ENCODE peak calls at places on chromosomes 6 and 20, in four cellular contexts. One of them, this sample, is unnamed.

GRCh38 chr20:20229595-20229994 is 138.3 kb upstream of the INSM1 start:
- DNase-seq in neural crest cell: no peak
- DNase-seq in AG10803: peak; percentile 3
- DNase-seq in dorsolateral prefrontal cortex: no peak
- DNase-seq in this sample: no peak

GRCh38 chr6:26493258-26493657 is 6.8 kb upstream of the BTN1A1 start:
- DNase-seq in neural crest cell: no peak
- DNase-seq in AG10803: peak; percentile 28
- DNase-seq in dorsolateral prefrontal cortex: no peak
- DNase-seq in this sample: peak; percentile 44

GRCh38 chr6:13767121-13767794 is 47.1 kb downstream of the MCUR1 start:
- DNase-seq in neural crest cell: no peak
- DNase-seq in AG10803: peak; percentile 60
- DNase-seq in dorsolateral prefrontal cortex: peak; percentile 55
- DNase-seq in this sample: peak; percentile 44

GRCh38 chr20:1245578-1245977 is 19.7 kb downstream of the RAD21L1 start:
- DNase-seq in neural crest cell: no peak
- DNase-seq in AG10803: no peak
- DNase-seq in dorsolateral prefrontal cortex: no peak
- DNase-seq in this sample: no peak

GRCh38 chr20:11011653-11012052 is 337.9 kb upstream of the JAG1 start:
- DNase-seq in neural crest cell: no peak
- DNase-seq in AG10803: no peak
- DNase-seq in dorsolateral prefrontal cortex: no peak
- DNase-seq in this sample: no peak

GRCh38 chr6:13486679-13487121 is 700 bp downstream of the GFOD1 start:
- DNase-seq in neural crest cell: peak; percentile 27
- DNase-seq in AG10803: peak; percentile 67
- DNase-seq in dorsolateral prefrontal cortex: peak; percentile 48
- DNase-seq in this sample: peak; percentile 71

GRCh38 chr6:313917-314316 is 21.6 kb downstream of the DUSP22 start:
- DNase-seq in neural crest cell: no peak
- DNase-seq in AG10803: no peak
- DNase-seq in dorsolateral prefrontal cortex: no peak
- DNase-seq in this sample: no peak

GRCh38 chr6:108027594-108027993 is 46.9 kb downstream of the OSTM1 start:
- DNase-seq in neural crest cell: no peak
- DNase-seq in AG10803: peak; percentile 4
- DNase-seq in dorsolateral prefrontal cortex: no peak
- DNase-seq in this sample: peak; percentile 8

GRCh38 chr6:20539387-20539786 is 5.1 kb downstream of the CDKAL1 start:
- DNase-seq in neural crest cell: no peak
- DNase-seq in AG10803: no peak
- DNase-seq in dorsolateral prefrontal cortex: no peak
- DNase-seq in this sample: no peak

GRCh38 chr6:99434702-99435530 is 9.8 kb upstream of the PNISR start:
- DNase-seq in neural crest cell: no peak
- DNase-seq in AG10803: peak; percentile 37
- DNase-seq in dorsolateral prefrontal cortex: no peak
- DNase-seq in this sample: peak; percentile 55

GRCh38 chr6:118319890-118320289 is 228.2 kb upstream of the PLN start:
- DNase-seq in neural crest cell: no peak
- DNase-seq in AG10803: no peak
- DNase-seq in dorsolateral prefrontal cortex: no peak
- DNase-seq in this sample: no peak

GRCh38 chr6:143187173-143187908 is 126.7 kb downstream of the AIG1 start:
- DNase-seq in neural crest cell: no peak
- DNase-seq in AG10803: peak; percentile 99
- DNase-seq in dorsolateral prefrontal cortex: no peak
- DNase-seq in this sample: peak; percentile 69

GRCh38 chr6:138833819-138834539 is 38.1 kb downstream of the ECT2L start:
- DNase-seq in neural crest cell: no peak
- DNase-seq in AG10803: no peak
- DNase-seq in dorsolateral prefrontal cortex: no peak
- DNase-seq in this sample: peak; percentile 97

GRCh38 chr6:131764350-131764749 is 43.5 kb upstream of the ENPP1 start:
- DNase-seq in neural crest cell: no peak
- DNase-seq in AG10803: peak; percentile 74
- DNase-seq in dorsolateral prefrontal cortex: no peak
- DNase-seq in this sample: peak; percentile 27

GRCh38 chr20:11158146-11158545 is 484.3 kb upstream of the JAG1 start:
- DNase-seq in neural crest cell: no peak
- DNase-seq in AG10803: no peak
- DNase-seq in dorsolateral prefrontal cortex: no peak
- DNase-seq in this sample: peak; percentile 44

GRCh38 chr20:44911264-44911921 is 1.5 kb downstream of the PABPC1L start:
- DNase-seq in neural crest cell: peak; percentile 70
- DNase-seq in AG10803: peak; percentile 29
- DNase-seq in dorsolateral prefrontal cortex: no peak
- DNase-seq in this sample: peak; percentile 71

GRCh38 chr6:14348389-14348788 is 230.8 kb downstream of the CD83 start:
- DNase-seq in neural crest cell: no peak
- DNase-seq in AG10803: no peak
- DNase-seq in dorsolateral prefrontal cortex: no peak
- DNase-seq in this sample: no peak

GRCh38 chr6:119541132-119541905 is 191.8 kb upstream of the MAN1A1 start:
- DNase-seq in neural crest cell: no peak
- DNase-seq in AG10803: peak; percentile 100
- DNase-seq in dorsolateral prefrontal cortex: no peak
- DNase-seq in this sample: peak; percentile 99

GRCh38 chr20:23078994-23079364 is 7.1 kb downstream of the CD93 start:
- DNase-seq in neural crest cell: no peak
- DNase-seq in AG10803: no peak
- DNase-seq in dorsolateral prefrontal cortex: no peak
- DNase-seq in this sample: no peak

GRCh38 chr6:112163295-112164257 is 76.2 kb downstream of the FAM229B start:
- DNase-seq in neural crest cell: peak; percentile 88
- DNase-seq in AG10803: peak; percentile 26
- DNase-seq in dorsolateral prefrontal cortex: peak; percentile 36
- DNase-seq in this sample: peak; percentile 50

GRCh38 chr20:21706345-21707195 is 1.1 kb downstream of the PAX1 start:
- DNase-seq in neural crest cell: no peak
- DNase-seq in AG10803: no peak
- DNase-seq in dorsolateral prefrontal cortex: no peak
- DNase-seq in this sample: no peak

GRCh38 chr6:35711731-35712130 is 23.0 kb upstream of the FKBP5 start:
- DNase-seq in neural crest cell: no peak
- DNase-seq in AG10803: no peak
- DNase-seq in dorsolateral prefrontal cortex: no peak
- DNase-seq in this sample: no peak

GRCh38 chr20:17358854-17359253 is 132.0 kb downstream of the PCSK2 start:
- DNase-seq in neural crest cell: no peak
- DNase-seq in AG10803: no peak
- DNase-seq in dorsolateral prefrontal cortex: no peak
- DNase-seq in this sample: no peak

GRCh38 chr6:147194652-147195403 is 9.4 kb upstream of the STXBP5 start:
- DNase-seq in neural crest cell: no peak
- DNase-seq in AG10803: peak; percentile 17
- DNase-seq in dorsolateral prefrontal cortex: no peak
- DNase-seq in this sample: no peak

GRCh38 chr20:62236674-62236996 is 1.7 kb upstream of the OSBPL2 start:
- DNase-seq in neural crest cell: peak; percentile 53
- DNase-seq in AG10803: no peak
- DNase-seq in dorsolateral prefrontal cortex: peak; percentile 44
- DNase-seq in this sample: no peak

GRCh38 chr6:9496837-9497236 is 918.0 kb downstream of the TFAP2A start:
- DNase-seq in neural crest cell: no peak
- DNase-seq in AG10803: no peak
- DNase-seq in dorsolateral prefrontal cortex: no peak
- DNase-seq in this sample: no peak

GRCh38 chr20:47459344-47460073 is 42.2 kb upstream of the NCOA3 start:
- DNase-seq in neural crest cell: no peak
- DNase-seq in AG10803: no peak
- DNase-seq in dorsolateral prefrontal cortex: no peak
- DNase-seq in this sample: no peak

GRCh38 chr6:37622639-37623038 is 75.0 kb downstream of the MDGA1 start:
- DNase-seq in neural crest cell: no peak
- DNase-seq in AG10803: no peak
- DNase-seq in dorsolateral prefrontal cortex: no peak
- DNase-seq in this sample: no peak

GRCh38 chr20:25160457-25160856 is 35.1 kb upstream of the ENTPD6 start:
- DNase-seq in neural crest cell: no peak
- DNase-seq in AG10803: no peak
- DNase-seq in dorsolateral prefrontal cortex: no peak
- DNase-seq in this sample: no peak
- TF ChIP-seq CTCF in neural crest cell: no peak
- TF ChIP-seq CTCF in AG10803: no peak
- TF ChIP-seq CTCF in dorsolateral prefrontal cortex: no peak
- TF ChIP-seq CTCF in this sample: no peak

GRCh38 chr6:152748843-152749242 is 1.8 kb upstream of the VIP start:
- DNase-seq in neural crest cell: no peak
- DNase-seq in AG10803: peak; percentile 17
- DNase-seq in dorsolateral prefrontal cortex: no peak
- DNase-seq in this sample: peak; percentile 53
- TF ChIP-seq CTCF in neural crest cell: peak; percentile 58
- TF ChIP-seq CTCF in AG10803: peak; percentile 32
- TF ChIP-seq CTCF in dorsolateral prefrontal cortex: peak; percentile 31
- TF ChIP-seq CTCF in this sample: no peak

DNA sequence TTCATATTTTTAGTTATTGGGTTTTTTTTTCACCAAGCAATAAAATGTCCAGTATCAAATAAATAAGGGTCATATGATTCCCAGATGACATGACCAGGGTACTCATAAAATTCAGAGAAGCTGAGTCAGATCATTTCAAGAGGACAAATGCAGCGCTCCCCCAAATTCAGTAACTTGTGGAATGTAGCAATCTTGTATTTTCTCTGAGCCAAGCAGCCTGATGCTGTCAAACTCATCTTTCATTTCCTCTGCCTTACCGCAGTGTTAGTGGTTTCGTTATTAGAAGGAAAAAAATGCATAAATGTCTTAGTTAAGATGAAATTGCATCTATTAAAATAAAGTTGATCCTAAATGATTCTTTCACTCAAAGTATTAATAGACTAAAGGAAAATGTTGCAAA is 57.8 kb upstream of the EDN1 start:
- DNase-seq in neural crest cell: no peak
- DNase-seq in AG10803: peak; percentile 85
- DNase-seq in dorsolateral prefrontal cortex: no peak
- DNase-seq in this sample: peak; percentile 60
- TF ChIP-seq CTCF in neural crest cell: no peak
- TF ChIP-seq CTCF in AG10803: no peak
- TF ChIP-seq CTCF in dorsolateral prefrontal cortex: no peak
- TF ChIP-seq CTCF in this sample: no peak

DNA sequence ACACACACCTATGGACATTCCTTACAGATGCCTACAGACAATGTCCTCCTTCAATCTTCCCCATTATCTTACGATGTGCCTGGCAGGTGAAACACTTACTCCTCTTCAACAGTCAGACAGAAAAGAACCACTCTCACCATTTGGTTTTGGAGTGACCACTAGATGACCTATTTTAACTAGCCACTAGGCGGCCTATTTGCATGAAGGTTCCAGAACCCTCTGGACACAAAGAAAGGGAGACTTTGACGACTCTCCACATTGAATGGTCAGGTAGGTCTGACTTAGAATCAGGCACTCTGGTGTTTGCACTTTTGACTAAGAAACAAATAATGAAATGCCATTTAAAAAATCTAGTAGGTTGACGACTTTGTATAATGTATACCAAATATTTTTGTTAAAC is 42.0 kb downstream of the PNLDC1 start:
- DNase-seq in neural crest cell: no peak
- DNase-seq in AG10803: no peak
- DNase-seq in dorsolateral prefrontal cortex: no peak
- DNase-seq in this sample: peak; percentile 22
- TF ChIP-seq CTCF in neural crest cell: peak; percentile 40
- TF ChIP-seq CTCF in AG10803: peak; percentile 42
- TF ChIP-seq CTCF in dorsolateral prefrontal cortex: no peak
- TF ChIP-seq CTCF in this sample: peak; percentile 53

DNA sequence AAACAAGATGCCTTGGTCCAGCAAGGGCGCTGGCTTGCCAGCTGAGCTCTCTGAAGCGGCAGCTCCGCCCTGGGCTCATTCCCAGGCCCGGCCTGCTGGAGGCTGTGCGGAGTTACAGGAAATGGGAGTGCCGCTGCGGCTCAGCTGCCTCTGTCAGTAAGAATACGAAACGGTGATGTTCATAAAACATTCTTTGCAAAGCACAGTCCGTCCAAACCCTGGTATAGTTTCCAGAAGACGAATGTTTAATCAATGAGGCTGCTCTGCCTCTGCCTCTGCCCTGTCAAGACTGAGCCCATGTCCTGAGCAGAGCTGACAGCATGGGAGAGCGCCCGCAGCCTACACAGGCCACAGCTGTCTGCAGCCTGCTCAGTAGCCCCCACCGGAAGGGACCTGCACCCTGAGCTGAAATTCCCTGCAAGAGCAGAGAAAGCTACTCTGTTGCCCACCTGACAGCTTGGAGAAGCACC is 153.3 kb upstream of the SNX9 start:
- DNase-seq in neural crest cell: peak; percentile 46
- DNase-seq in AG10803: peak; percentile 84
- DNase-seq in dorsolateral prefrontal cortex: peak; percentile 68
- DNase-seq in this sample: peak; percentile 76
- TF ChIP-seq CTCF in neural crest cell: peak; percentile 32
- TF ChIP-seq CTCF in AG10803: peak; percentile 42
- TF ChIP-seq CTCF in dorsolateral prefrontal cortex: peak; percentile 34
- TF ChIP-seq CTCF in this sample: peak; percentile 41

GRCh38 chr6:148983366-148983765 is 236.5 kb downstream of the UST start:
- DNase-seq in neural crest cell: no peak
- DNase-seq in AG10803: no peak
- DNase-seq in dorsolateral prefrontal cortex: no peak
- DNase-seq in this sample: no peak

GRCh38 chr6:148979006-148979901 is 232.4 kb downstream of the UST start:
- DNase-seq in neural crest cell: no peak
- DNase-seq in AG10803: peak; percentile 42
- DNase-seq in dorsolateral prefrontal cortex: no peak
- DNase-seq in this sample: no peak

GRCh38 chr6:148983986-148984385 is 237.2 kb downstream of the UST start:
- DNase-seq in neural crest cell: no peak
- DNase-seq in AG10803: no peak
- DNase-seq in dorsolateral prefrontal cortex: no peak
- DNase-seq in this sample: no peak

GRCh38 chr6:148981515-148981914 is 234.7 kb downstream of the UST start:
- DNase-seq in neural crest cell: no peak
- DNase-seq in AG10803: no peak
- DNase-seq in dorsolateral prefrontal cortex: no peak
- DNase-seq in this sample: no peak

GRCh38 chr6:148980234-148980633 is 233.4 kb downstream of the UST start:
- DNase-seq in neural crest cell: no peak
- DNase-seq in AG10803: peak; percentile 92
- DNase-seq in dorsolateral prefrontal cortex: no peak
- DNase-seq in this sample: peak; percentile 28
- TF ChIP-seq CTCF in neural crest cell: no peak
- TF ChIP-seq CTCF in AG10803: no peak
- TF ChIP-seq CTCF in dorsolateral prefrontal cortex: no peak
- TF ChIP-seq CTCF in this sample: no peak

GRCh38 chr6:29375191-29375590 is at the start of gene OR12D3:
- DNase-seq in neural crest cell: no peak
- DNase-seq in AG10803: no peak
- DNase-seq in dorsolateral prefrontal cortex: no peak
- DNase-seq in this sample: no peak

DNA sequence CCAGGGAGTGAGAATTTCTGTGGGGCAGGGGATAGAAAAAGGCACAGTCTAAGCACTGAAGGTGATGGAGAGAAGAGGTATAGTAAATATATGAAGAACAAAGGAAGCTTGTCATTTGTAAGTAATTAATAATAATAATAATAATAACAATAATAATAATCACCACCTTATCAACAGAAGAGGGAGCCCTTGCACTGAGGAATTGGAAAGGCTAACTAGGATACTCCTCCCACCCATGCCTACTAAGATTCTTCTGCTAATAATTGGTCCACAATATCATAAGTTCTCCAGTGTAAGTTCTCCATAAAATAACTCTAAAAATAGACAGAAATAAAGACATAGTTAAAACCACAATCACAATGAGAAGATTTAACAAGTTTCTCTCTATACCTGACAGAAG is 912 bp upstream of the OR12D3 start:
- DNase-seq in neural crest cell: no peak
- DNase-seq in AG10803: no peak
- DNase-seq in dorsolateral prefrontal cortex: no peak
- DNase-seq in this sample: peak; percentile 35
- TF ChIP-seq CTCF in neural crest cell: peak; percentile 54
- TF ChIP-seq CTCF in AG10803: no peak
- TF ChIP-seq CTCF in dorsolateral prefrontal cortex: no peak
- TF ChIP-seq CTCF in this sample: no peak

This sample was measured in cardiac fibroblast.